ENCODE peak calls at places on chromosome 18, in nine cellular contexts. One of them, this sample, is unnamed. For H3K27me3, the result is how much of the 10 kb centered on the place peaks cover.

GRCh38 chr18:64037812-64038414 is 68.0 kb downstream of the SERPINB8 start:
- DNase-seq in PC-3: peak
- DNase-seq in SK-N-SH: peak
- DNase-seq in mammary epithelial cell: peak
- DNase-seq in right atrium auricular region: no peak
- DNase-seq in heart left ventricle: no peak
- DNase-seq in dorsolateral prefrontal cortex: no peak
- DNase-seq in pancreas: no peak
- DNase-seq in colonic mucosa: no peak
- DNase-seq in this sample: no peak

GRCh38 chr18:77271720-77272481 is 22.3 kb downstream of the GALR1 start:
- DNase-seq in PC-3: no peak
- DNase-seq in mammary epithelial cell: no peak
- DNase-seq in pancreas: no peak
- DNase-seq in SK-N-SH: no peak
- DNase-seq in dorsolateral prefrontal cortex: no peak
- DNase-seq in right atrium auricular region: no peak
- DNase-seq in heart left ventricle: no peak
- DNase-seq in colonic mucosa: no peak
- DNase-seq in this sample: no peak

GRCh38 chr18:75977069-75977468 is 518.0 kb downstream of the ZNF516 start:
- DNase-seq in colonic mucosa: no peak
- DNase-seq in PC-3: no peak
- DNase-seq in dorsolateral prefrontal cortex: no peak
- DNase-seq in pancreas: no peak
- DNase-seq in SK-N-SH: no peak
- DNase-seq in heart left ventricle: no peak
- DNase-seq in right atrium auricular region: no peak
- DNase-seq in mammary epithelial cell: no peak
- DNase-seq in this sample: no peak

GRCh38 chr18:79672490-79673276 is 6.9 kb upstream of the CTDP1 start:
- DNase-seq in right atrium auricular region: no peak
- DNase-seq in PC-3: no peak
- DNase-seq in mammary epithelial cell: no peak
- DNase-seq in dorsolateral prefrontal cortex: no peak
- DNase-seq in heart left ventricle: no peak
- DNase-seq in colonic mucosa: no peak
- DNase-seq in SK-N-SH: peak
- DNase-seq in pancreas: no peak
- DNase-seq in this sample: no peak

GRCh38 chr18:49510393-49511115 is 23.5 kb upstream of the C18orf32 start:
- DNase-seq in colonic mucosa: peak
- DNase-seq in pancreas: peak
- DNase-seq in mammary epithelial cell: peak
- DNase-seq in heart left ventricle: peak
- DNase-seq in dorsolateral prefrontal cortex: peak
- DNase-seq in SK-N-SH: peak
- DNase-seq in right atrium auricular region: no peak
- DNase-seq in PC-3: peak
- DNase-seq in this sample: no peak

GRCh38 chr18:23778828-23779227 is 89.6 kb downstream of the LAMA3 start:
- DNase-seq in PC-3: no peak
- DNase-seq in mammary epithelial cell: no peak
- DNase-seq in heart left ventricle: no peak
- DNase-seq in SK-N-SH: no peak
- DNase-seq in colonic mucosa: no peak
- DNase-seq in pancreas: no peak
- DNase-seq in right atrium auricular region: no peak
- DNase-seq in dorsolateral prefrontal cortex: no peak
- DNase-seq in this sample: no peak

GRCh38 chr18:40094441-40094840 is 1860.6 kb upstream of the PIK3C3 start:
- DNase-seq in right atrium auricular region: no peak
- DNase-seq in SK-N-SH: no peak
- DNase-seq in heart left ventricle: no peak
- DNase-seq in PC-3: peak
- DNase-seq in colonic mucosa: no peak
- DNase-seq in dorsolateral prefrontal cortex: no peak
- DNase-seq in pancreas: no peak
- DNase-seq in mammary epithelial cell: peak
- DNase-seq in this sample: no peak

GRCh38 chr18:76496200-76496890 is 1.3 kb upstream of the ZNF516 start:
- DNase-seq in heart left ventricle: peak
- DNase-seq in right atrium auricular region: peak
- DNase-seq in SK-N-SH: peak
- DNase-seq in PC-3: no peak
- DNase-seq in dorsolateral prefrontal cortex: no peak
- DNase-seq in colonic mucosa: peak
- DNase-seq in pancreas: peak
- DNase-seq in mammary epithelial cell: no peak
- DNase-seq in this sample: no peak

GRCh38 chr18:40159141-40160017 is 1795.7 kb upstream of the PIK3C3 start:
- DNase-seq in heart left ventricle: no peak
- DNase-seq in right atrium auricular region: no peak
- DNase-seq in SK-N-SH: peak
- DNase-seq in PC-3: peak
- DNase-seq in mammary epithelial cell: peak
- DNase-seq in pancreas: no peak
- DNase-seq in dorsolateral prefrontal cortex: no peak
- DNase-seq in colonic mucosa: no peak
- DNase-seq in this sample: peak

GRCh38 chr18:33212363-33212762 is 228.2 kb downstream of the CCDC178 start:
- DNase-seq in right atrium auricular region: no peak
- DNase-seq in colonic mucosa: no peak
- DNase-seq in mammary epithelial cell: peak
- DNase-seq in PC-3: peak
- DNase-seq in dorsolateral prefrontal cortex: no peak
- DNase-seq in heart left ventricle: no peak
- DNase-seq in SK-N-SH: no peak
- DNase-seq in pancreas: no peak
- DNase-seq in this sample: no peak
- TF ChIP-seq CTCF in right atrium auricular region: no peak
- TF ChIP-seq CTCF in colonic mucosa: no peak
- TF ChIP-seq CTCF in mammary epithelial cell: no peak
- TF ChIP-seq CTCF in PC-3: no peak
- TF ChIP-seq CTCF in dorsolateral prefrontal cortex: no peak
- TF ChIP-seq CTCF in heart left ventricle: no peak
- TF ChIP-seq CTCF in SK-N-SH: no peak
- TF ChIP-seq CTCF in pancreas: no peak
- TF ChIP-seq CTCF in this sample: no peak

GRCh38 chr18:57432118-57432517 is 3.1 kb upstream of the ONECUT2 start:
- DNase-seq in mammary epithelial cell: no peak
- DNase-seq in heart left ventricle: no peak
- DNase-seq in colonic mucosa: no peak
- DNase-seq in dorsolateral prefrontal cortex: no peak
- DNase-seq in PC-3: no peak
- DNase-seq in pancreas: no peak
- DNase-seq in SK-N-SH: no peak
- DNase-seq in right atrium auricular region: no peak
- DNase-seq in this sample: no peak

GRCh38 chr18:57431512-57432080 is 3.6 kb upstream of the ONECUT2 start:
- DNase-seq in pancreas: no peak
- DNase-seq in SK-N-SH: no peak
- DNase-seq in heart left ventricle: no peak
- DNase-seq in dorsolateral prefrontal cortex: no peak
- DNase-seq in PC-3: no peak
- DNase-seq in colonic mucosa: no peak
- DNase-seq in right atrium auricular region: no peak
- DNase-seq in mammary epithelial cell: no peak
- DNase-seq in this sample: no peak

GRCh38 chr18:57429607-57430165 is 5.5 kb upstream of the ONECUT2 start:
- DNase-seq in right atrium auricular region: no peak
- DNase-seq in mammary epithelial cell: no peak
- DNase-seq in SK-N-SH: no peak
- DNase-seq in heart left ventricle: no peak
- DNase-seq in colonic mucosa: no peak
- DNase-seq in pancreas: no peak
- DNase-seq in dorsolateral prefrontal cortex: no peak
- DNase-seq in PC-3: no peak
- DNase-seq in this sample: no peak

GRCh38 chr18:57430166-57430958 is 4.8 kb upstream of the ONECUT2 start:
- DNase-seq in PC-3: no peak
- DNase-seq in mammary epithelial cell: no peak
- DNase-seq in dorsolateral prefrontal cortex: no peak
- DNase-seq in pancreas: no peak
- DNase-seq in heart left ventricle: no peak
- DNase-seq in colonic mucosa: no peak
- DNase-seq in right atrium auricular region: no peak
- DNase-seq in SK-N-SH: no peak
- DNase-seq in this sample: no peak

DNA sequence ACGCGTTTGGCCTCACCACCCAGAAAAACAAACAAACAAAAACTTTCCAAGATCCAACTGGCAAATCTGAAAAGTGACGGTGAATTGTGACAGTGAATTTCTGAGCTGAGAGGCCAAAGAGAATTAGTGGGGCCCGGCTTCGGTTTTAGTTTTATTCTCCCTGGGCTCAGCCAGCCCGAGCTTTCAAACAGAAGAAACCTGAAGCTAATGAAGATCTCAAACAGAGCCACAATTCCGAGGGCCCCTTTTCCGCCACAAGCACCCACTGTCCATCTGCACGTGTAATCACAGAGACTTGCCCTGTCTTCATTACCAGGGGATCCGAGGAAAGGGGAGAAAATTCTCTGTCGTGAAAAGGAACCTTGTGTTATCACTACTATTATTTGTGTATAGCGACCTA is 4.2 kb upstream of the ONECUT2 start:
- DNase-seq in pancreas: no peak
- DNase-seq in colonic mucosa: no peak
- DNase-seq in mammary epithelial cell: no peak
- DNase-seq in heart left ventricle: no peak
- DNase-seq in PC-3: no peak
- DNase-seq in right atrium auricular region: no peak
- DNase-seq in SK-N-SH: no peak
- DNase-seq in dorsolateral prefrontal cortex: no peak
- DNase-seq in this sample: no peak
- H3K27me3 ChIP-seq in pancreas: under half
- H3K27me3 ChIP-seq in colonic mucosa: half or more
- H3K27me3 ChIP-seq in mammary epithelial cell: half or more
- H3K27me3 ChIP-seq in heart left ventricle: half or more
- H3K27me3 ChIP-seq in PC-3: half or more
- H3K27me3 ChIP-seq in right atrium auricular region: half or more
- H3K27me3 ChIP-seq in SK-N-SH: under half
- H3K27me3 ChIP-seq in dorsolateral prefrontal cortex: under half
- H3K27me3 ChIP-seq in this sample: under half

GRCh38 chr18:35123811-35124210 is 82.6 kb downstream of the MAPRE2 start:
- DNase-seq in pancreas: no peak
- DNase-seq in right atrium auricular region: no peak
- DNase-seq in SK-N-SH: no peak
- DNase-seq in mammary epithelial cell: no peak
- DNase-seq in PC-3: no peak
- DNase-seq in colonic mucosa: no peak
- DNase-seq in heart left ventricle: no peak
- DNase-seq in dorsolateral prefrontal cortex: no peak
- DNase-seq in this sample: no peak

GRCh38 chr18:35130236-35130635 is 89.0 kb downstream of the MAPRE2 start:
- DNase-seq in pancreas: no peak
- DNase-seq in PC-3: no peak
- DNase-seq in SK-N-SH: no peak
- DNase-seq in mammary epithelial cell: no peak
- DNase-seq in right atrium auricular region: no peak
- DNase-seq in dorsolateral prefrontal cortex: no peak
- DNase-seq in colonic mucosa: no peak
- DNase-seq in heart left ventricle: no peak
- DNase-seq in this sample: no peak

GRCh38 chr18:35128675-35129074 is 87.5 kb downstream of the MAPRE2 start:
- DNase-seq in pancreas: no peak
- DNase-seq in heart left ventricle: no peak
- DNase-seq in mammary epithelial cell: no peak
- DNase-seq in PC-3: no peak
- DNase-seq in SK-N-SH: no peak
- DNase-seq in right atrium auricular region: no peak
- DNase-seq in dorsolateral prefrontal cortex: no peak
- DNase-seq in colonic mucosa: no peak
- DNase-seq in this sample: no peak

GRCh38 chr18:35131387-35132283 is 90.4 kb downstream of the MAPRE2 start:
- DNase-seq in pancreas: no peak
- DNase-seq in mammary epithelial cell: no peak
- DNase-seq in SK-N-SH: no peak
- DNase-seq in right atrium auricular region: no peak
- DNase-seq in heart left ventricle: no peak
- DNase-seq in dorsolateral prefrontal cortex: peak
- DNase-seq in PC-3: no peak
- DNase-seq in colonic mucosa: no peak
- DNase-seq in this sample: no peak

DNA sequence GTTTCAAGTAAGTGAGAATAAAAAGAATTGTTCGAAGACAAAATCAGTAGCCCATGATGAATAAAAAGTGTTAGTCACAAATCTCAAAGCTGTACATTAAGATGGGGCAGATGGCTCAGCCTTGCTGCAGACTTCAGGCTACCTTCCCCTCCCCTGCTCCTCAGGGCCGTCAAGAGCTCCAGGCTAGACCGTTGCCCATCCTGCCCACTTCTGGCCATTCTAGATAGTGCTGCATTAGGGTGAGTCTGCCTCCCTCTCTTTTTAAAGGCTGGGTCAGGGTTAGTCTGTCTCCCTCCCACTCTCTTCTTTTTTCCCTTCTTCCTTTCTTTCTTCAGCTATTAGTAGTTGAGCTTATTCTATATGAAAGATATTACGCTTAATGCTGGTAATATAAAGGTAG is 86.0 kb downstream of the MAPRE2 start:
- DNase-seq in dorsolateral prefrontal cortex: no peak
- DNase-seq in colonic mucosa: no peak
- DNase-seq in SK-N-SH: no peak
- DNase-seq in heart left ventricle: no peak
- DNase-seq in pancreas: no peak
- DNase-seq in mammary epithelial cell: no peak
- DNase-seq in right atrium auricular region: no peak
- DNase-seq in PC-3: no peak
- DNase-seq in this sample: no peak
- TF ChIP-seq CTCF in dorsolateral prefrontal cortex: no peak
- TF ChIP-seq CTCF in colonic mucosa: no peak
- TF ChIP-seq CTCF in SK-N-SH: peak
- TF ChIP-seq CTCF in heart left ventricle: no peak
- TF ChIP-seq CTCF in pancreas: no peak
- TF ChIP-seq CTCF in mammary epithelial cell: no peak
- TF ChIP-seq CTCF in right atrium auricular region: no peak
- TF ChIP-seq CTCF in PC-3: no peak
- TF ChIP-seq CTCF in this sample: no peak

GRCh38 chr18:36398419-36398818 is 100.9 kb downstream of the FHOD3 start:
- DNase-seq in PC-3: no peak
- DNase-seq in mammary epithelial cell: peak
- DNase-seq in right atrium auricular region: no peak
- DNase-seq in colonic mucosa: no peak
- DNase-seq in pancreas: no peak
- DNase-seq in dorsolateral prefrontal cortex: no peak
- DNase-seq in heart left ventricle: no peak
- DNase-seq in SK-N-SH: no peak
- DNase-seq in this sample: no peak
- H3K27me3 ChIP-seq in PC-3: under half
- H3K27me3 ChIP-seq in mammary epithelial cell: under half
- H3K27me3 ChIP-seq in right atrium auricular region: under half
- H3K27me3 ChIP-seq in colonic mucosa: under half
- H3K27me3 ChIP-seq in pancreas: under half
- H3K27me3 ChIP-seq in dorsolateral prefrontal cortex: under half
- H3K27me3 ChIP-seq in heart left ventricle: under half
- H3K27me3 ChIP-seq in SK-N-SH: under half
- H3K27me3 ChIP-seq in this sample: under half

GRCh38 chr18:850960-851359 is 38.9 kb upstream of the YES1 start:
- DNase-seq in SK-N-SH: no peak
- DNase-seq in colonic mucosa: no peak
- DNase-seq in pancreas: no peak
- DNase-seq in dorsolateral prefrontal cortex: no peak
- DNase-seq in mammary epithelial cell: no peak
- DNase-seq in heart left ventricle: no peak
- DNase-seq in right atrium auricular region: no peak
- DNase-seq in PC-3: no peak
- DNase-seq in this sample: no peak
- TF ChIP-seq CTCF in SK-N-SH: no peak
- TF ChIP-seq CTCF in colonic mucosa: no peak
- TF ChIP-seq CTCF in pancreas: no peak
- TF ChIP-seq CTCF in dorsolateral prefrontal cortex: no peak
- TF ChIP-seq CTCF in mammary epithelial cell: no peak
- TF ChIP-seq CTCF in heart left ventricle: no peak
- TF ChIP-seq CTCF in right atrium auricular region: no peak
- TF ChIP-seq CTCF in PC-3: no peak
- TF ChIP-seq CTCF in this sample: no peak

This sample was measured in Caco-2.